ENCODE peak calls at places on chromosomes 12 and 14, in ten cellular contexts. One of them, this sample, is unnamed.

GRCh38 chr12:131087302-131087818 is 133.7 kb downstream of the ADGRD1 start:
- DNase-seq in Daoy: no peak
- DNase-seq in astrocyte of the spinal cord: no peak
- DNase-seq in NAMALWA: no peak
- DNase-seq in activated gamma-delta T cell treated with Interleukin-2 at 50 U/mL for 16 hours: no peak
- DNase-seq in activated CD8-positive, alpha-beta memory T cell treated with anti-CD3 and anti-CD28 coated beads for 4 hours: no peak
- DNase-seq in non-pigmented ciliary epithelial cell: no peak
- DNase-seq in WTC11: peak; percentile 8
- DNase-seq in sigmoid colon: peak; percentile 53
- DNase-seq in neural progenitor cell: no peak
- DNase-seq in this sample: no peak

GRCh38 chr12:49979061-49979586 is 6.4 kb downstream of the AQP6 start:
- DNase-seq in Daoy: no peak
- DNase-seq in astrocyte of the spinal cord: no peak
- DNase-seq in NAMALWA: no peak
- DNase-seq in activated gamma-delta T cell treated with Interleukin-2 at 50 U/mL for 16 hours: no peak
- DNase-seq in activated CD8-positive, alpha-beta memory T cell treated with anti-CD3 and anti-CD28 coated beads for 4 hours: no peak
- DNase-seq in non-pigmented ciliary epithelial cell: no peak
- DNase-seq in WTC11: no peak
- DNase-seq in sigmoid colon: no peak
- DNase-seq in neural progenitor cell: no peak
- DNase-seq in this sample: peak; percentile 54

GRCh38 chr12:47165934-47166333 is 86.2 kb upstream of the AMIGO2 start:
- DNase-seq in Daoy: no peak
- DNase-seq in astrocyte of the spinal cord: no peak
- DNase-seq in NAMALWA: no peak
- DNase-seq in activated gamma-delta T cell treated with Interleukin-2 at 50 U/mL for 16 hours: no peak
- DNase-seq in activated CD8-positive, alpha-beta memory T cell treated with anti-CD3 and anti-CD28 coated beads for 4 hours: no peak
- DNase-seq in non-pigmented ciliary epithelial cell: no peak
- DNase-seq in WTC11: no peak
- DNase-seq in sigmoid colon: no peak
- DNase-seq in neural progenitor cell: no peak
- DNase-seq in this sample: no peak

GRCh38 chr12:13474381-13474780 is 277.9 kb downstream of the EMP1 start:
- DNase-seq in Daoy: no peak
- DNase-seq in astrocyte of the spinal cord: no peak
- DNase-seq in NAMALWA: no peak
- DNase-seq in activated gamma-delta T cell treated with Interleukin-2 at 50 U/mL for 16 hours: no peak
- DNase-seq in activated CD8-positive, alpha-beta memory T cell treated with anti-CD3 and anti-CD28 coated beads for 4 hours: no peak
- DNase-seq in non-pigmented ciliary epithelial cell: no peak
- DNase-seq in WTC11: no peak
- DNase-seq in sigmoid colon: no peak
- DNase-seq in neural progenitor cell: no peak
- DNase-seq in this sample: no peak

GRCh38 chr12:121628037-121628436 is 1.7 kb downstream of the ORAI1 start:
- DNase-seq in Daoy: no peak
- DNase-seq in astrocyte of the spinal cord: no peak
- DNase-seq in NAMALWA: peak; percentile 43
- DNase-seq in activated gamma-delta T cell treated with Interleukin-2 at 50 U/mL for 16 hours: no peak
- DNase-seq in activated CD8-positive, alpha-beta memory T cell treated with anti-CD3 and anti-CD28 coated beads for 4 hours: no peak
- DNase-seq in non-pigmented ciliary epithelial cell: no peak
- DNase-seq in WTC11: no peak
- DNase-seq in sigmoid colon: no peak
- DNase-seq in neural progenitor cell: no peak
- DNase-seq in this sample: no peak

GRCh38 chr12:72268386-72268785 is 3.8 kb upstream of the TRHDE start:
- DNase-seq in Daoy: no peak
- DNase-seq in astrocyte of the spinal cord: no peak
- DNase-seq in NAMALWA: no peak
- DNase-seq in activated gamma-delta T cell treated with Interleukin-2 at 50 U/mL for 16 hours: no peak
- DNase-seq in activated CD8-positive, alpha-beta memory T cell treated with anti-CD3 and anti-CD28 coated beads for 4 hours: no peak
- DNase-seq in non-pigmented ciliary epithelial cell: no peak
- DNase-seq in WTC11: no peak
- DNase-seq in sigmoid colon: no peak
- DNase-seq in neural progenitor cell: no peak
- DNase-seq in this sample: no peak

GRCh38 chr14:103232338-103232808 is 101.7 kb upstream of the EIF5 start:
- DNase-seq in Daoy: peak; percentile 36
- DNase-seq in astrocyte of the spinal cord: no peak
- DNase-seq in NAMALWA: no peak
- DNase-seq in activated gamma-delta T cell treated with Interleukin-2 at 50 U/mL for 16 hours: no peak
- DNase-seq in activated CD8-positive, alpha-beta memory T cell treated with anti-CD3 and anti-CD28 coated beads for 4 hours: no peak
- DNase-seq in non-pigmented ciliary epithelial cell: no peak
- DNase-seq in WTC11: no peak
- DNase-seq in sigmoid colon: no peak
- DNase-seq in neural progenitor cell: peak; percentile 38
- DNase-seq in this sample: no peak

GRCh38 chr14:100440207-100440631 is 117.1 kb downstream of the SLC25A47 start:
- DNase-seq in Daoy: peak; percentile 94
- DNase-seq in astrocyte of the spinal cord: peak; percentile 76
- DNase-seq in NAMALWA: no peak
- DNase-seq in activated gamma-delta T cell treated with Interleukin-2 at 50 U/mL for 16 hours: no peak
- DNase-seq in activated CD8-positive, alpha-beta memory T cell treated with anti-CD3 and anti-CD28 coated beads for 4 hours: peak; percentile 6
- DNase-seq in non-pigmented ciliary epithelial cell: no peak
- DNase-seq in WTC11: peak; percentile 72
- DNase-seq in sigmoid colon: peak; percentile 79
- DNase-seq in neural progenitor cell: peak; percentile 83
- DNase-seq in this sample: peak; percentile 68

GRCh38 chr14:93133476-93133875 is 17.8 kb upstream of the ITPK1 start:
- DNase-seq in Daoy: no peak
- DNase-seq in astrocyte of the spinal cord: no peak
- DNase-seq in NAMALWA: no peak
- DNase-seq in activated gamma-delta T cell treated with Interleukin-2 at 50 U/mL for 16 hours: no peak
- DNase-seq in activated CD8-positive, alpha-beta memory T cell treated with anti-CD3 and anti-CD28 coated beads for 4 hours: no peak
- DNase-seq in non-pigmented ciliary epithelial cell: no peak
- DNase-seq in WTC11: no peak
- DNase-seq in sigmoid colon: peak; percentile 81
- DNase-seq in neural progenitor cell: no peak
- DNase-seq in this sample: no peak

GRCh38 chr12:24903305-24904088 is 45.4 kb downstream of the BCAT1 start:
- DNase-seq in Daoy: no peak
- DNase-seq in astrocyte of the spinal cord: peak; percentile 43
- DNase-seq in NAMALWA: no peak
- DNase-seq in activated gamma-delta T cell treated with Interleukin-2 at 50 U/mL for 16 hours: no peak
- DNase-seq in activated CD8-positive, alpha-beta memory T cell treated with anti-CD3 and anti-CD28 coated beads for 4 hours: no peak
- DNase-seq in non-pigmented ciliary epithelial cell: no peak
- DNase-seq in WTC11: no peak
- DNase-seq in sigmoid colon: no peak
- DNase-seq in neural progenitor cell: peak; percentile 43
- DNase-seq in this sample: peak; percentile 71

GRCh38 chr14:64947710-64948611 is 5.4 kb upstream of the GPX2 start:
- DNase-seq in Daoy: no peak
- DNase-seq in astrocyte of the spinal cord: no peak
- DNase-seq in NAMALWA: no peak
- DNase-seq in activated gamma-delta T cell treated with Interleukin-2 at 50 U/mL for 16 hours: no peak
- DNase-seq in activated CD8-positive, alpha-beta memory T cell treated with anti-CD3 and anti-CD28 coated beads for 4 hours: no peak
- DNase-seq in non-pigmented ciliary epithelial cell: no peak
- DNase-seq in WTC11: no peak
- DNase-seq in sigmoid colon: no peak
- DNase-seq in neural progenitor cell: no peak
- DNase-seq in this sample: no peak

GRCh38 chr14:22865424-22866215 is 5.9 kb upstream of the LRP10 start:
- DNase-seq in Daoy: no peak
- DNase-seq in astrocyte of the spinal cord: no peak
- DNase-seq in NAMALWA: no peak
- DNase-seq in activated gamma-delta T cell treated with Interleukin-2 at 50 U/mL for 16 hours: no peak
- DNase-seq in activated CD8-positive, alpha-beta memory T cell treated with anti-CD3 and anti-CD28 coated beads for 4 hours: no peak
- DNase-seq in non-pigmented ciliary epithelial cell: no peak
- DNase-seq in WTC11: peak; percentile 84
- DNase-seq in sigmoid colon: no peak
- DNase-seq in neural progenitor cell: peak; percentile 61
- DNase-seq in this sample: no peak

GRCh38 chr12:84658877-84659276 is 253.7 kb downstream of the SLC6A15 start:
- DNase-seq in Daoy: no peak
- DNase-seq in astrocyte of the spinal cord: no peak
- DNase-seq in NAMALWA: no peak
- DNase-seq in activated gamma-delta T cell treated with Interleukin-2 at 50 U/mL for 16 hours: no peak
- DNase-seq in activated CD8-positive, alpha-beta memory T cell treated with anti-CD3 and anti-CD28 coated beads for 4 hours: no peak
- DNase-seq in non-pigmented ciliary epithelial cell: no peak
- DNase-seq in WTC11: no peak
- DNase-seq in sigmoid colon: no peak
- DNase-seq in neural progenitor cell: peak; percentile 10
- DNase-seq in this sample: no peak

GRCh38 chr14:31968912-31969311 is 108.2 kb upstream of the ARHGAP5 start:
- DNase-seq in Daoy: no peak
- DNase-seq in astrocyte of the spinal cord: no peak
- DNase-seq in NAMALWA: no peak
- DNase-seq in activated gamma-delta T cell treated with Interleukin-2 at 50 U/mL for 16 hours: no peak
- DNase-seq in activated CD8-positive, alpha-beta memory T cell treated with anti-CD3 and anti-CD28 coated beads for 4 hours: no peak
- DNase-seq in non-pigmented ciliary epithelial cell: no peak
- DNase-seq in WTC11: no peak
- DNase-seq in sigmoid colon: no peak
- DNase-seq in neural progenitor cell: no peak
- DNase-seq in this sample: no peak

GRCh38 chr12:57688931-57689330 is 5.0 kb upstream of the OS9 start:
- DNase-seq in Daoy: no peak
- DNase-seq in astrocyte of the spinal cord: no peak
- DNase-seq in NAMALWA: no peak
- DNase-seq in activated gamma-delta T cell treated with Interleukin-2 at 50 U/mL for 16 hours: no peak
- DNase-seq in activated CD8-positive, alpha-beta memory T cell treated with anti-CD3 and anti-CD28 coated beads for 4 hours: no peak
- DNase-seq in non-pigmented ciliary epithelial cell: no peak
- DNase-seq in WTC11: no peak
- DNase-seq in sigmoid colon: no peak
- DNase-seq in neural progenitor cell: no peak
- DNase-seq in this sample: no peak

GRCh38 chr14:95765016-95765415 is 51.1 kb upstream of the TCL1A start:
- DNase-seq in Daoy: no peak
- DNase-seq in astrocyte of the spinal cord: no peak
- DNase-seq in NAMALWA: no peak
- DNase-seq in activated gamma-delta T cell treated with Interleukin-2 at 50 U/mL for 16 hours: no peak
- DNase-seq in activated CD8-positive, alpha-beta memory T cell treated with anti-CD3 and anti-CD28 coated beads for 4 hours: no peak
- DNase-seq in non-pigmented ciliary epithelial cell: no peak
- DNase-seq in WTC11: no peak
- DNase-seq in sigmoid colon: no peak
- DNase-seq in neural progenitor cell: no peak
- DNase-seq in this sample: no peak

GRCh38 chr12:76964784-76965571 is 86.2 kb upstream of the CSRP2 start:
- DNase-seq in Daoy: no peak
- DNase-seq in astrocyte of the spinal cord: no peak
- DNase-seq in NAMALWA: no peak
- DNase-seq in activated gamma-delta T cell treated with Interleukin-2 at 50 U/mL for 16 hours: no peak
- DNase-seq in activated CD8-positive, alpha-beta memory T cell treated with anti-CD3 and anti-CD28 coated beads for 4 hours: no peak
- DNase-seq in non-pigmented ciliary epithelial cell: no peak
- DNase-seq in WTC11: no peak
- DNase-seq in sigmoid colon: no peak
- DNase-seq in neural progenitor cell: no peak
- DNase-seq in this sample: no peak

GRCh38 chr12:95730457-95730856 is 60.1 kb downstream of the NTN4 start:
- DNase-seq in Daoy: no peak
- DNase-seq in astrocyte of the spinal cord: no peak
- DNase-seq in NAMALWA: no peak
- DNase-seq in activated gamma-delta T cell treated with Interleukin-2 at 50 U/mL for 16 hours: no peak
- DNase-seq in activated CD8-positive, alpha-beta memory T cell treated with anti-CD3 and anti-CD28 coated beads for 4 hours: no peak
- DNase-seq in non-pigmented ciliary epithelial cell: no peak
- DNase-seq in WTC11: no peak
- DNase-seq in sigmoid colon: no peak
- DNase-seq in neural progenitor cell: no peak
- DNase-seq in this sample: no peak

GRCh38 chr12:28367326-28367725 is 177.1 kb downstream of the CCDC91 start:
- DNase-seq in Daoy: no peak
- DNase-seq in astrocyte of the spinal cord: no peak
- DNase-seq in NAMALWA: no peak
- DNase-seq in activated gamma-delta T cell treated with Interleukin-2 at 50 U/mL for 16 hours: no peak
- DNase-seq in activated CD8-positive, alpha-beta memory T cell treated with anti-CD3 and anti-CD28 coated beads for 4 hours: no peak
- DNase-seq in non-pigmented ciliary epithelial cell: no peak
- DNase-seq in WTC11: no peak
- DNase-seq in sigmoid colon: no peak
- DNase-seq in neural progenitor cell: no peak
- DNase-seq in this sample: no peak

GRCh38 chr14:93219103-93219726 is 12.2 kb downstream of the UBR7 start:
- DNase-seq in Daoy: peak; percentile 50
- DNase-seq in astrocyte of the spinal cord: peak; percentile 69
- DNase-seq in NAMALWA: peak; percentile 79
- DNase-seq in activated gamma-delta T cell treated with Interleukin-2 at 50 U/mL for 16 hours: peak; percentile 45
- DNase-seq in activated CD8-positive, alpha-beta memory T cell treated with anti-CD3 and anti-CD28 coated beads for 4 hours: no peak
- DNase-seq in non-pigmented ciliary epithelial cell: no peak
- DNase-seq in WTC11: peak; percentile 46
- DNase-seq in sigmoid colon: no peak
- DNase-seq in neural progenitor cell: peak; percentile 76
- DNase-seq in this sample: no peak